ENCODE peak calls at places on chromosomes 1 and 21, in seven cellular contexts. P is neural progenitor cell, V is activated T-helper 1 cell treated with Interleukin-2 at 50 U/mL for 16 hours, O is cardiac fibroblast, W is nucleus accumbens, S is glutamatergic neuron, N is fibroblast of villous mesenchyme. I is an unnamed sample.

GRCh38 chr1:54413295-54413694 is 7.1 kb upstream of the SSBP3 start:
- DNase-seq in V (no peak), P (no peak), W (no peak), O (peak), N (peak), S (no peak), I (no peak)

GRCh38 chr21:28280611-28281010 is 712.1 kb downstream of the LTN1 start:
- DNase-seq in O (no peak), N (no peak), V (no peak), W (no peak), S (no peak), P (no peak), I (no peak)

GRCh38 chr1:156502396-156502748 is 1.8 kb upstream of the MEF2D start:
- DNase-seq in N (no peak), O (no peak), P (no peak), V (no peak), W (no peak), S (no peak), I (no peak)

GRCh38 chr1:172408958-172409357 is 11.5 kb upstream of the C1orf105 start:
- DNase-seq in N (peak), O (no peak), S (no peak), W (no peak), P (no peak), V (no peak), I (no peak)

GRCh38 chr1:32247983-32248889 is 1.2 kb downstream of the FAM167B start:
- DNase-seq in N (peak), O (peak), P (peak), W (no peak), V (peak), S (peak), I (peak)

GRCh38 chr21:26966978-26967913 is at the start of gene ADAMTS5:
- DNase-seq in V (no peak), N (peak), O (peak), W (no peak), P (peak), S (peak), I (no peak)

GRCh38 chr21:26719750-26720149 is 125.5 kb downstream of the ADAMTS1 start:
- DNase-seq in V (no peak), S (no peak), W (no peak), N (no peak), P (no peak), O (no peak), I (no peak)

GRCh38 chr1:222791006-222791710 is 23.7 kb upstream of the DISP1 start:
- DNase-seq in S (no peak), N (peak), V (no peak), W (no peak), P (no peak), O (peak), I (no peak)

GRCh38 chr1:215160351-215160750 is 77.8 kb downstream of the KCNK2 start:
- DNase-seq in V (no peak), W (no peak), O (no peak), P (no peak), N (peak), S (no peak), I (no peak)

GRCh38 chr1:234213576-234214128 is 159.6 kb upstream of the COA6 start:
- DNase-seq in V (no peak), O (no peak), N (no peak), P (peak), S (no peak), W (peak), I (no peak)

GRCh38 chr1:116232989-116233514 is 121.9 kb downstream of the MAB21L3 start:
- DNase-seq in N (peak), S (no peak), W (no peak), O (peak), V (no peak), P (peak), I (peak)

GRCh38 chr1:113616201-113616600 is 143.1 kb downstream of the PHTF1 start:
- DNase-seq in P (no peak), S (no peak), O (peak), V (no peak), N (no peak), W (no peak), I (no peak)

GRCh38 chr1:156119503-156120209 is 5.1 kb downstream of the LMNA start:
- DNase-seq in P (no peak), O (peak), N (peak), S (no peak), V (no peak), W (no peak), I (peak)

GRCh38 chr1:9425859-9426258 is 113.4 kb upstream of the SLC25A33 start:
- DNase-seq in S (no peak), V (no peak), W (no peak), P (no peak), O (no peak), N (no peak), I (no peak)

GRCh38 chr1:231938651-231939050 is 312.1 kb downstream of the DISC1 start:
- DNase-seq in P (no peak), W (no peak), S (no peak), O (peak), N (no peak), V (no peak), I (no peak)

GRCh38 chr1:1115136-1115829 is 606 bp downstream of the C1orf159 start:
- DNase-seq in V (no peak), N (no peak), O (no peak), P (peak), W (no peak), S (no peak), I (no peak)

GRCh38 chr1:119862276-119862675 is 34.0 kb downstream of the ADAM30 start:
- DNase-seq in N (peak), P (no peak), O (no peak), V (no peak), W (no peak), S (no peak), I (no peak)

GRCh38 chr1:178706467-178706866 is 18.6 kb upstream of the RALGPS2 start:
- DNase-seq in V (no peak), W (no peak), P (no peak), N (peak), S (no peak), O (peak), I (no peak)

I was measured in WERI-Rb-1.